ENCODE peak calls at places on chromosome 21, in ten cellular contexts. Q is fibroblast of lung, V is right lobe of liver, O is prostate gland, N is lung, B is breast epithelium, C is GM23248, I is SJSA1, G is cardiac muscle cell, X is GM23338. J is an unnamed sample. For H3K36me3 and H3K27me3, the result is how much of the 10 kb centered on the place peaks cover.

GRCh38 chr21:45281411-45282282 is 6.0 kb downstream of the POFUT2 start:
- DNase-seq in G (no peak), O (no peak), X (no peak), Q (no peak), C (no peak), B (no peak), V (peak), I (no peak), N (no peak), J (no peak)

GRCh38 chr21:44737706-44738354 is 26.5 kb upstream of the TSPEAR start:
- DNase-seq in N (no peak), G (peak), B (no peak), C (peak), I (no peak), O (no peak), X (peak), V (no peak), Q (peak), J (no peak)

GRCh38 chr21:23936224-23936623 is 1671.1 kb downstream of the MRPL39 start:
- DNase-seq in B (no peak), G (peak), Q (peak), N (no peak), O (no peak), X (peak), I (no peak), V (no peak), C (no peak), J (peak)

GRCh38 chr21:45747802-45748445 is 104.4 kb downstream of the PCBP3 start:
- DNase-seq in X (peak), V (no peak), B (no peak), G (no peak), C (peak), O (peak), N (no peak), Q (peak), I (peak), J (peak)

GRCh38 chr21:45016491-45017375 is 57.6 kb upstream of the ADARB1 start:
- DNase-seq in V (peak), G (no peak), I (peak), C (no peak), O (no peak), Q (no peak), B (no peak), N (no peak), X (no peak), J (no peak)

GRCh38 chr21:35933466-35933865 is 126.9 kb downstream of the SETD4 start:
- DNase-seq in C (peak), N (peak), X (peak), O (no peak), I (peak), V (peak), Q (peak), G (no peak), B (no peak), J (peak)

GRCh38 chr21:42219606-42220137 is 732 bp downstream of the ABCG1 start:
- DNase-seq in O (no peak), B (no peak), X (peak), G (peak), V (peak), Q (peak), C (peak), N (no peak), I (no peak), J (no peak)

GRCh38 chr21:25283720-25284119 is 323.6 kb downstream of the MRPL39 start:
- DNase-seq in Q (peak), G (peak), V (no peak), O (no peak), I (peak), X (peak), N (no peak), C (peak), B (no peak), J (no peak)

GRCh38 chr21:44802396-44803153 is 955 bp upstream of the UBE2G2 start:
- DNase-seq in O (no peak), I (peak), B (no peak), V (no peak), C (peak), X (peak), G (peak), Q (no peak), N (no peak), J (peak)

GRCh38 chr21:32380940-32381339 is 11.9 kb downstream of the URB1 start:
- DNase-seq in I (no peak), V (no peak), C (no peak), B (no peak), N (no peak), Q (peak), O (no peak), X (no peak), G (no peak), J (no peak)
- H3K36me3 ChIP-seq in I (half or more), V (half or more), C (under half), B (under half), N (under half), Q (under half), O (under half), X (under half), G (under half), J (half or more)

DNA sequence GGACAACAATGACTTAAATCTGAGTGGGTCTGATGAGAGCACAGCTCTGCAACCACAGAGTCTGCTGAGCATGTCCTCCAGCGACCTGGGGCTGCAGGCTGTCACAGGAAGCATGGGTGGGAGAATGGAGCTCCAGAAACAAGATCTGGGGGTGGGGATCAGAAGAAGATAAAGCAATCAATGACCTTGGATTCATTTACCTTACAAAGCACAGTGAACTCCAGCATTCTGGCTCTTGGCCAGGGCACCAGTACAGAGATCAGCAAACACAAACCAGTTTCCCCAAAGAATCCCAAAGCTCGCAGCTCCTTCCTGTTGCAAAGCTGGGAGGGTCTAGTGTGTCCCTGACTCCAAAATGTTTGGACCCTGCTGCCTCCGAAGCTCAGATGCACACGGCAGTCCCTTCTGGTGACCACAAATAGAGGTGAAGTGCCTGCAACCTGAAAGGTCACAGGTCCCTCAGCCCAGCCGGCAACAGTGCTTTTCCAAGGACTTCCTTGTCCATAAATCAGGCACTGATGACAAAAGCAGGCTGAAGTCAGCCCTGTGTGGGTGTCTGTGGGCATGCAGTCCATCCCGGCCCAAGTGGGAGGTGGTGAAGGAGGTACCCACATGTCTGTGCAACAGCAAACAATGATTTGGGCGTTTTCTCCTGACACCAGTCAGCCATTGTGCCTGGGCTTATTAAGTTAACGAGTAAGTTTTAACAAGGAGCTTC is 76.1 kb downstream of the SH3BGR start:
- DNase-seq in Q (no peak), B (no peak), V (peak), I (no peak), X (no peak), O (peak), C (peak), N (no peak), G (no peak), J (no peak)
- H3K4me3 ChIP-seq in Q (no peak), B (no peak), V (no peak), I (no peak), X (no peak), O (no peak), C (no peak), N (no peak), G (no peak), J (no peak)

GRCh38 chr21:26949830-26950229 is 17.1 kb downstream of the ADAMTS5 start:
- DNase-seq in Q (no peak), N (no peak), G (no peak), I (no peak), B (no peak), X (no peak), O (no peak), C (no peak), V (no peak), J (no peak)

GRCh38 chr21:26943916-26944315 is 23.0 kb downstream of the ADAMTS5 start:
- DNase-seq in V (no peak), Q (no peak), I (no peak), O (no peak), N (no peak), B (no peak), X (no peak), G (no peak), C (no peak), J (no peak)

GRCh38 chr21:26945916-26946315 is 21.0 kb downstream of the ADAMTS5 start:
- DNase-seq in V (peak), B (no peak), N (peak), G (peak), Q (peak), X (peak), O (no peak), C (peak), I (no peak), J (peak)

GRCh38 chr21:26948194-26948593 is 18.7 kb downstream of the ADAMTS5 start:
- DNase-seq in N (no peak), V (no peak), G (no peak), C (no peak), O (no peak), I (no peak), X (no peak), Q (no peak), B (no peak), J (no peak)

GRCh38 chr21:26946744-26947446 is 20.0 kb downstream of the ADAMTS5 start:
- DNase-seq in I (no peak), B (no peak), O (no peak), X (peak), C (peak), N (no peak), G (no peak), V (no peak), Q (no peak), J (no peak)
- H3K27me3 ChIP-seq in I (under half), B (under half), O (under half), X (under half), C (under half), N (under half), G (under half), V (under half), Q (under half), J (under half)

GRCh38 chr21:33566514-33566913 is 22.0 kb downstream of the DONSON start:
- DNase-seq in V (no peak), I (no peak), B (no peak), O (no peak), C (peak), G (no peak), X (no peak), Q (peak), N (no peak), J (no peak)

GRCh38 chr21:33567914-33568313 is 20.6 kb downstream of the DONSON start:
- DNase-seq in B (no peak), X (no peak), G (no peak), O (no peak), I (no peak), V (no peak), C (no peak), Q (no peak), N (no peak), J (no peak)

GRCh38 chr21:33572350-33572749 is 16.1 kb downstream of the DONSON start:
- DNase-seq in N (no peak), I (no peak), O (no peak), V (no peak), C (no peak), B (no peak), Q (no peak), G (no peak), X (no peak), J (no peak)

DNA sequence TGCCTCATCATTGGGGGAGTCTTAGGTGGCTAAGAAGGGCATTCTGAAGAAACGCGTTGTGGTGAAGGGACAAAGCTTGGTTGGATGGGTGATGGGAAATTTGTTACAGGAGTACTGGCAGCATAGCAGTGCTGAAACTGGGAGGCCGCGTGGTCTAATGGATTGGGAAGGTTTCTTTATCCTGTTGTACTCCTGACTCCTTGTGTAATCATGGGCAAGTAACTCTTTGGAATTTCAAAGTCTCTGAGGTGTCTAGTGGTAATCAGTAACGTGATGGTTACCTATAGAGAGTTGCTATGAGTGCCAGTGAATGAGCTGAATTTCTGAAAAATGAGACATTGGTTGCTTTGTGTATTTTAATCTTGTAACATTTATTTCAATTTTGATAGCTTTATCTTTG is 18.5 kb downstream of the DONSON start:
- DNase-seq in I (no peak), C (no peak), Q (no peak), N (no peak), B (no peak), V (no peak), G (no peak), O (no peak), X (no peak), J (no peak)
- H3K36me3 ChIP-seq in I (half or more), C (half or more), Q (under half), N (under half), B (under half), V (half or more), G (half or more), O (under half), X (half or more), J (half or more)

DNA sequence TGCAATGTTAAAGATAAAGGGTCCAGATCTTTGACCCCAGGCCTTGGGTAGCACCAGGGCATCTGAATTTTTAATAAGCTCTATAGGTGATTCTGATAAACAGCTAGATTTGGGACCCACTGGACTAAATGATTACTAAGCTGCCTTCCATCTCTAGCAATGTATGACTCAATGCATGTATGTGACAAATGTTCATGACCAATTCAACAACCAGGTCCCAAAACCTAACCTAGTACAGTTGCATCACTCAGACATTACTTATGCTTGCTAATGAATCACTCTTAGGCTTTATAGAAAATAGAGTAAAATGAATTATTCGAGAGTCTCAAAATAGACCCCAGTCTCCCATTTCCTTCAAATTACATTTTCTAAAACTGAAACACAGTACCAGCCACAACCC is 35.5 kb downstream of the RCAN1 start:
- DNase-seq in V (no peak), B (no peak), N (no peak), O (no peak), I (no peak), X (no peak), Q (peak), G (no peak), C (peak), J (no peak)
- H3K4me3 ChIP-seq in V (no peak), B (no peak), N (no peak), O (no peak), I (no peak), X (no peak), Q (no peak), G (no peak), C (no peak), J (no peak)